ENCODE peak calls at places on chromosomes 5 and 9, in six cellular contexts. E is heart left ventricle; S is CD4-positive, alpha-beta T cell; J is AG09319; C is tibial nerve; R is GM13977. I is an unnamed sample.

GRCh38 chr5:146716636-146717035 is 161.9 kb downstream of the PPP2R2B start:
- DNase-seq in S (no peak), J (no peak), E (no peak), R (no peak), C (no peak), I (no peak)

GRCh38 chr9:23123048-23123632 is 676.5 kb downstream of the DMRTA1 start:
- DNase-seq in R (no peak), J (no peak), E (no peak), S (no peak), C (no peak), I (no peak)

GRCh38 chr5:122501087-122501435 is 189.0 kb downstream of the SNCAIP start:
- DNase-seq in S (no peak), J (no peak), E (no peak), C (no peak), R (no peak), I (no peak)

GRCh38 chr5:76470978-76471377 is 67.9 kb downstream of the IQGAP2 start:
- DNase-seq in E (no peak), C (no peak), R (no peak), J (no peak), S (no peak), I (no peak)

GRCh38 chr5:103498800-103499199 is 63.8 kb downstream of the NUDT12 start:
- DNase-seq in E (no peak), R (no peak), C (no peak), J (no peak), S (no peak), I (no peak)

GRCh38 chr5:131393498-131393968 is 129.7 kb downstream of the CDC42SE2 start:
- DNase-seq in R (no peak), C (no peak), S (no peak), J (no peak), E (no peak), I (no peak)

GRCh38 chr9:6557883-6558282 is 87.6 kb downstream of the GLDC start:
- DNase-seq in S (no peak), E (no peak), J (no peak), C (no peak), R (no peak), I (no peak)

GRCh38 chr5:37889612-37890317 is 49.9 kb upstream of the GDNF start:
- DNase-seq in R (no peak), C (no peak), E (no peak), J (peak; percentile 42), S (no peak), I (no peak)

GRCh38 chr5:58407042-58407709 is 52.7 kb downstream of the PLK2 start:
- DNase-seq in S (no peak), J (peak; percentile 18), E (no peak), C (no peak), R (no peak), I (no peak)

GRCh38 chr9:71249729-71250317 is 128.4 kb upstream of the TRPM3 start:
- DNase-seq in J (peak; percentile 43), E (no peak), R (peak; percentile 27), C (no peak), S (no peak), I (no peak)

GRCh38 chr5:16160706-16161105 is 18.9 kb downstream of the MARCHF11 start:
- DNase-seq in J (peak; percentile 22), E (no peak), S (no peak), C (no peak), R (peak; percentile 27), I (no peak)

GRCh38 chr9:2161661-2162060 is 146.5 kb downstream of the SMARCA2 start:
- DNase-seq in E (no peak), J (no peak), R (no peak), C (no peak), S (no peak), I (no peak)

GRCh38 chr5:110812639-110813038 is 73.8 kb downstream of the SLC25A46 start:
- DNase-seq in E (no peak), J (no peak), R (no peak), S (no peak), C (no peak), I (no peak)

GRCh38 chr5:151022511-151023018 is 2.2 kb downstream of the GPX3 start:
- DNase-seq in C (no peak), J (no peak), S (no peak), E (peak; percentile 88), R (no peak), I (no peak)

GRCh38 chr5:156715287-156715686 is 134.8 kb upstream of the PPP1R2B start:
- DNase-seq in C (no peak), E (no peak), J (no peak), R (no peak), S (no peak), I (no peak)

GRCh38 chr5:96149546-96149945 is 187.9 kb upstream of the ELL2 start:
- DNase-seq in E (no peak), S (no peak), J (peak; percentile 45), C (no peak), R (no peak), I (no peak)

GRCh38 chr5:98433022-98433421 is 340.4 kb upstream of the RGMB start:
- DNase-seq in J (no peak), C (no peak), E (no peak), R (no peak), S (no peak), I (no peak)

GRCh38 chr5:28862860-28863196 is 1824.4 kb upstream of the CDH9 start:
- DNase-seq in S (no peak), J (no peak), R (no peak), E (no peak), C (no peak), I (no peak)

GRCh38 chr5:134578578-134579283 is 53.3 kb downstream of the JADE2 start:
- DNase-seq in S (no peak), C (no peak), J (no peak), R (no peak), E (peak; percentile 29), I (peak; percentile 84)

GRCh38 chr9:125631391-125632085 is 75.5 kb downstream of the MAPKAP1 start:
- DNase-seq in R (peak; percentile 62), C (no peak), J (no peak), E (no peak), S (no peak), I (no peak)

DNA sequence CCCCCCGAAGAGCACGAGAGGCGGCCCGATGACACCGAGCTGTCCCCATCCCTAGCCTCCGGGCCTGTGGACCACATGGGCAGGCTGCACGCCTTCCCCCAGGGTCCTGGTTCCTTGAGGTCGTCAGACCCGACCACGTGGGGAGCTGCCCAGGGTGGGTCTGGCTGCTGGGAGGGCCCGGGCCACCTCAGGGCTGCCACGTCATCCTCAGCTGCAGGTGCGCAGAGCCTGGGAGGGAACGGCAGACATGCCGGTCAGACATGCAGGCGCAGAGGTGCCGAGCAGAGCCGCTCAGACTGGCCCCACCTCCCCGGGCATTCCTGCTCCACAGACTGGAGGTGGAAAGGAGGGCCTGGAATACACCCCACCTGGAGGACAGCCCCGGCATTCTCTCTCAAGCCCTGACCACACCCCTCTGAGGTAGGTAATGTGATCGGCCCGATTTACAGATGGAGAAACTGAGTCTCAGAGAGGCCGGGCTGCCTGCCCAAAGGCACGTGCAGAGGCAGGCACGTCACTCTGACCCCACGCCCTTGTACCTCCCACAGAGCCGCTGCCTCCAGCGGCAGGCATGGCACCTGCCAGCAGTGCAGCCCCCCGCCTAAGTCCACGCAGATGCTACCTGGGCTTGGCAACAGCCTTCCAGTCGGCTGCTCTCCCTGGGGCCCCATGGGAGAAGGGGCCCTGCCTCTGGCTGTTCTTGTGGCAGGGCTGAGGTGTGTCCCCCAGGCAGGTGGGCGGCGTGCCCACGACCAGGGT is 649 bp downstream of the CCDC187 start:
- DNase-seq in S (no peak), E (no peak), R (no peak), J (no peak), C (no peak), I (no peak)
- TF ChIP-seq CTCF in S (no peak), E (no peak), R (no peak), J (no peak), C (no peak), I (no peak)

GRCh38 chr5:172661536-172661935 is 20.5 kb downstream of the NEURL1B start:
- DNase-seq in C (no peak), R (no peak), J (no peak), S (no peak), E (no peak), I (no peak)
- TF ChIP-seq CTCF in C (no peak), R (no peak), J (no peak), S (no peak), E (no peak), I (no peak)

GRCh38 chr5:139267481-139267880 is 26.1 kb upstream of the MATR3 start:
- DNase-seq in C (no peak), S (no peak), J (no peak), R (no peak), E (no peak), I (no peak)

GRCh38 chr5:139263431-139263975 is 30.0 kb upstream of the MATR3 start:
- DNase-seq in S (no peak), R (no peak), C (no peak), E (no peak), J (no peak), I (no peak)

GRCh38 chr5:139256820-139257219 is 36.7 kb upstream of the MATR3 start:
- DNase-seq in R (no peak), S (no peak), J (no peak), E (no peak), C (no peak), I (no peak)

DNA sequence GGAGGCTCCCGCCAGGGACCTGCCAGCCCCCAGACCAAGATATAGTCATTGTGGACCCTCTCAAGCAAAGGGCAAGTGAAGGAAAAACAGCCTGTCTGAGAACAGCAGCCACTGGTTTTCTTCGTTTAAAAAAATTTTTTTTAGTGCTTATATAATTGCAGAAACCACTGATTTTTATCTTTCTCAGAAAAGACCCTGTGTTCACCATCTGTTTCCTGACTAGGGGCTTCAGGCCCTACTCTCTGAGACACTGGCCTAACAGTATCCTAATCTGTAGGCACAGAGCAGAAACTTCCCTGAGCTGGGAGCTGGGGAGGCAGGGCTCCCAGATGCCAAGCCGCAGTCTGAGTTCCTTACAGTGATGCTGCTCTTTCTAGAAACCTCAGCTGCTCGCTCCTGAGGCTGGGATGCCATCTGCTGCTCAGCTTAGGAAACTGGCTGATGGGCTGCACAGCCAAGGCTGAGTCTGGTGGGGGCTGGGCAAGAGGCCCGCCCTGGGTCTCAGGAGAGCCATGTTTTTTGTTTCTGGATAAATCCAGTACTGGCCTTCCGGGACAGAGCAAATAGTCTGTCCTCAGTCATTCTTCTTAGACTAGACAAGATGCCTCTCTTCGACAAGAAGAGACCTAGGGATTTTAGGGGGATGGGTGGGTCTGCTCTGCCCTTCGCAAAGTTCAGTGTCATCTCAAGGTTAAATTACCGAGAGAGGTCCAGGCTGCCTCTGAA is 31.0 kb upstream of the MATR3 start:
- DNase-seq in C (peak; percentile 74), J (peak; percentile 85), R (peak; percentile 77), E (peak; percentile 89), S (peak; percentile 36), I (peak; percentile 94)
- TF ChIP-seq CTCF in C (peak; percentile 92), J (no peak), R (peak; percentile 93), E (peak; percentile 88), S (peak; percentile 67), I (peak; percentile 98)

DNA sequence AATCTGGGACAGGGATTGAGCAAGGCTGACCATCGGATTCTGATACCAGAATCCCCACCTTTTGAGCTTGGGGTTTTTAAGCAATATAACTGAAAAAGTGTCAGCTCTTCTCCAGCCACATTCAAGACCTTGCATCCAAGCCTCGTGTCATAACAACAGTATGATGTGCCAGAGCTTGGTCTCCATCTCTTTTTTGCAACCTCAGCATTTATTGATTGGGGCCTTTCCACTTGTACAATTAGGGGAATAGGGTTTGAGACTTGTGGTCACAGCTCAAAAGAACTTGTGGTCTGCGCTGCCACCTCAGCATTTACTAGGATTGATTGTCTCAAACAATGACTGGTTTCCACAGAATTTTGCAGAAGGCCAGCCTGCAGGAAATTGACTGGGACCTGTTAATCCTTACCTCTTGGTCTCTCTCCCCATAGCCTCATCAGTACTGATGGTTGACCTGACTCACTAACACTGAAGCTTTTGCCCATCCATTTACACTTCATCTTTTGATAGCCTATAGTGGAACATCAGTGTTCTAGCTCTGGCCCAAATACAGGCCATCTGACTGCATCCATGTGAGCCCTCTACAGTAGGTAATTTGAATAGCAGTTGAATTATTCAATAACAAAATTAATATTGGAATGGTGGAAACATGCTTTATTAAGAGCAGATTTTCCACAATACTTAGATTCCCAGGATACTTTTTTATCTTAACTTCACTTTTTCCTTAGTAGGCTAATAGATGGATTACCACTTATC is 381.6 kb upstream of the PRR16 start:
- DNase-seq in S (no peak), C (no peak), R (no peak), J (no peak), E (no peak), I (no peak)
- TF ChIP-seq CTCF in S (no peak), C (no peak), R (no peak), J (no peak), E (peak; percentile 25), I (peak; percentile 30)